ENCODE peak calls at places on chromosomes 3 and 15, in ten cellular contexts. One of them, this sample, is unnamed.

GRCh38 chr3:47394140-47394855 is 13.5 kb downstream of the PTPN23 start:
- DNase-seq in GM12878: no peak
- DNase-seq in transverse colon: no peak
- DNase-seq in tibial nerve: no peak
- DNase-seq in upper lobe of left lung: no peak
- DNase-seq in sigmoid colon: no peak
- DNase-seq in stomach: no peak
- DNase-seq in K562: no peak
- DNase-seq in H1: no peak
- DNase-seq in esophagus muscularis mucosa: no peak
- DNase-seq in this sample: no peak

GRCh38 chr3:42668403-42668740 is 14.9 kb downstream of the ZBTB47 start:
- DNase-seq in GM12878: no peak
- DNase-seq in esophagus muscularis mucosa: no peak
- DNase-seq in stomach: peak; percentile 8
- DNase-seq in sigmoid colon: peak; percentile 49
- DNase-seq in tibial nerve: no peak
- DNase-seq in H1: no peak
- DNase-seq in transverse colon: no peak
- DNase-seq in upper lobe of left lung: no peak
- DNase-seq in K562: no peak
- DNase-seq in this sample: no peak

GRCh38 chr3:111765136-111765535 is 93.9 kb upstream of the PHLDB2 start:
- DNase-seq in transverse colon: no peak
- DNase-seq in sigmoid colon: no peak
- DNase-seq in tibial nerve: no peak
- DNase-seq in GM12878: no peak
- DNase-seq in esophagus muscularis mucosa: no peak
- DNase-seq in stomach: no peak
- DNase-seq in upper lobe of left lung: no peak
- DNase-seq in K562: no peak
- DNase-seq in H1: no peak
- DNase-seq in this sample: no peak

GRCh38 chr15:93829115-93829849 is 402.1 kb upstream of the MCTP2 start:
- DNase-seq in GM12878: no peak
- DNase-seq in tibial nerve: no peak
- DNase-seq in upper lobe of left lung: no peak
- DNase-seq in H1: no peak
- DNase-seq in sigmoid colon: no peak
- DNase-seq in stomach: no peak
- DNase-seq in esophagus muscularis mucosa: no peak
- DNase-seq in K562: no peak
- DNase-seq in transverse colon: no peak
- DNase-seq in this sample: no peak

GRCh38 chr15:33608714-33609113 is 297.9 kb downstream of the RYR3 start:
- DNase-seq in GM12878: no peak
- DNase-seq in H1: no peak
- DNase-seq in K562: no peak
- DNase-seq in tibial nerve: no peak
- DNase-seq in transverse colon: no peak
- DNase-seq in upper lobe of left lung: no peak
- DNase-seq in esophagus muscularis mucosa: no peak
- DNase-seq in stomach: no peak
- DNase-seq in sigmoid colon: no peak
- DNase-seq in this sample: no peak

GRCh38 chr15:38930851-38931572 is 366.4 kb upstream of the RASGRP1 start:
- DNase-seq in upper lobe of left lung: no peak
- DNase-seq in stomach: no peak
- DNase-seq in sigmoid colon: no peak
- DNase-seq in tibial nerve: no peak
- DNase-seq in H1: no peak
- DNase-seq in GM12878: no peak
- DNase-seq in esophagus muscularis mucosa: no peak
- DNase-seq in K562: no peak
- DNase-seq in transverse colon: no peak
- DNase-seq in this sample: no peak

GRCh38 chr3:116930786-116931185 is 221.2 kb downstream of the TUSC7 start:
- DNase-seq in sigmoid colon: no peak
- DNase-seq in tibial nerve: no peak
- DNase-seq in GM12878: no peak
- DNase-seq in H1: no peak
- DNase-seq in K562: no peak
- DNase-seq in transverse colon: no peak
- DNase-seq in esophagus muscularis mucosa: no peak
- DNase-seq in upper lobe of left lung: no peak
- DNase-seq in stomach: no peak
- DNase-seq in this sample: no peak

GRCh38 chr3:31532587-31533168 is at the start of gene STT3B:
- DNase-seq in sigmoid colon: peak; percentile 90
- DNase-seq in H1: no peak
- DNase-seq in stomach: peak; percentile 84
- DNase-seq in upper lobe of left lung: peak; percentile 82
- DNase-seq in K562: peak; percentile 82
- DNase-seq in transverse colon: peak; percentile 86
- DNase-seq in esophagus muscularis mucosa: peak; percentile 94
- DNase-seq in tibial nerve: peak; percentile 56
- DNase-seq in GM12878: peak; percentile 49
- DNase-seq in this sample: no peak

GRCh38 chr3:187484547-187485325 is 116.6 kb downstream of the RTP4 start:
- DNase-seq in upper lobe of left lung: no peak
- DNase-seq in sigmoid colon: no peak
- DNase-seq in K562: no peak
- DNase-seq in H1: no peak
- DNase-seq in tibial nerve: no peak
- DNase-seq in esophagus muscularis mucosa: no peak
- DNase-seq in stomach: no peak
- DNase-seq in transverse colon: no peak
- DNase-seq in GM12878: no peak
- DNase-seq in this sample: no peak

GRCh38 chr3:18071833-18072232 is 329.4 kb upstream of the TBC1D5 start:
- DNase-seq in GM12878: no peak
- DNase-seq in sigmoid colon: no peak
- DNase-seq in H1: no peak
- DNase-seq in K562: no peak
- DNase-seq in upper lobe of left lung: no peak
- DNase-seq in tibial nerve: no peak
- DNase-seq in stomach: no peak
- DNase-seq in esophagus muscularis mucosa: no peak
- DNase-seq in transverse colon: no peak
- DNase-seq in this sample: no peak

GRCh38 chr3:111924283-111924682 is 54.5 kb upstream of the ABHD10 start:
- DNase-seq in GM12878: no peak
- DNase-seq in stomach: peak; percentile 86
- DNase-seq in sigmoid colon: peak; percentile 93
- DNase-seq in tibial nerve: peak; percentile 26
- DNase-seq in upper lobe of left lung: peak; percentile 22
- DNase-seq in K562: no peak
- DNase-seq in H1: no peak
- DNase-seq in transverse colon: peak; percentile 39
- DNase-seq in esophagus muscularis mucosa: no peak
- DNase-seq in this sample: no peak

GRCh38 chr3:158420654-158421396 is 150.2 kb upstream of the MLF1 start:
- DNase-seq in H1: no peak
- DNase-seq in tibial nerve: no peak
- DNase-seq in upper lobe of left lung: no peak
- DNase-seq in stomach: no peak
- DNase-seq in esophagus muscularis mucosa: no peak
- DNase-seq in K562: no peak
- DNase-seq in sigmoid colon: no peak
- DNase-seq in transverse colon: no peak
- DNase-seq in GM12878: peak; percentile 71
- DNase-seq in this sample: no peak

GRCh38 chr3:27720899-27721716 is 1.0 kb downstream of the EOMES start:
- DNase-seq in esophagus muscularis mucosa: no peak
- DNase-seq in GM12878: no peak
- DNase-seq in K562: no peak
- DNase-seq in transverse colon: no peak
- DNase-seq in tibial nerve: no peak
- DNase-seq in upper lobe of left lung: no peak
- DNase-seq in sigmoid colon: no peak
- DNase-seq in stomach: no peak
- DNase-seq in H1: peak; percentile 79
- DNase-seq in this sample: no peak

GRCh38 chr3:47781326-47781684 is 388 bp downstream of the SMARCC1 start:
- DNase-seq in K562: peak; percentile 93
- DNase-seq in GM12878: no peak
- DNase-seq in tibial nerve: peak; percentile 34
- DNase-seq in upper lobe of left lung: peak; percentile 66
- DNase-seq in esophagus muscularis mucosa: no peak
- DNase-seq in transverse colon: peak; percentile 70
- DNase-seq in H1: peak; percentile 73
- DNase-seq in stomach: peak; percentile 63
- DNase-seq in sigmoid colon: peak; percentile 77
- DNase-seq in this sample: peak; percentile 66

GRCh38 chr15:74514039-74514438 is 27.0 kb upstream of the ARID3B start:
- DNase-seq in stomach: no peak
- DNase-seq in upper lobe of left lung: no peak
- DNase-seq in tibial nerve: no peak
- DNase-seq in K562: no peak
- DNase-seq in GM12878: no peak
- DNase-seq in sigmoid colon: no peak
- DNase-seq in transverse colon: no peak
- DNase-seq in esophagus muscularis mucosa: no peak
- DNase-seq in H1: no peak
- DNase-seq in this sample: no peak

GRCh38 chr3:72011495-72011894 is 226.5 kb upstream of the PROK2 start:
- DNase-seq in upper lobe of left lung: no peak
- DNase-seq in transverse colon: no peak
- DNase-seq in GM12878: no peak
- DNase-seq in tibial nerve: no peak
- DNase-seq in esophagus muscularis mucosa: no peak
- DNase-seq in H1: no peak
- DNase-seq in sigmoid colon: no peak
- DNase-seq in K562: no peak
- DNase-seq in stomach: no peak
- DNase-seq in this sample: no peak

GRCh38 chr3:124761250-124761796 is 31.1 kb downstream of the UMPS start:
- DNase-seq in GM12878: peak; percentile 49
- DNase-seq in stomach: peak; percentile 90
- DNase-seq in K562: peak; percentile 65
- DNase-seq in sigmoid colon: peak; percentile 96
- DNase-seq in tibial nerve: peak; percentile 90
- DNase-seq in transverse colon: peak; percentile 89
- DNase-seq in H1: peak; percentile 91
- DNase-seq in upper lobe of left lung: peak; percentile 82
- DNase-seq in esophagus muscularis mucosa: peak; percentile 98
- DNase-seq in this sample: peak; percentile 83

GRCh38 chr3:35782355-35782754 is 143.0 kb downstream of the ARPP21 start:
- DNase-seq in stomach: no peak
- DNase-seq in tibial nerve: no peak
- DNase-seq in upper lobe of left lung: no peak
- DNase-seq in H1: no peak
- DNase-seq in esophagus muscularis mucosa: no peak
- DNase-seq in sigmoid colon: no peak
- DNase-seq in GM12878: no peak
- DNase-seq in transverse colon: no peak
- DNase-seq in K562: no peak
- DNase-seq in this sample: no peak
- H3K27me3 ChIP-seq in stomach: no peaks in the 10 kb centered on the region
- H3K27me3 ChIP-seq in tibial nerve: no peaks in the 10 kb centered on the region
- H3K27me3 ChIP-seq in upper lobe of left lung: no peaks in the 10 kb centered on the region
- H3K27me3 ChIP-seq in H1: no peaks in the 10 kb centered on the region
- H3K27me3 ChIP-seq in esophagus muscularis mucosa: no peaks in the 10 kb centered on the region
- H3K27me3 ChIP-seq in sigmoid colon: no peaks in the 10 kb centered on the region
- H3K27me3 ChIP-seq in GM12878: no peaks in the 10 kb centered on the region
- H3K27me3 ChIP-seq in transverse colon: no peaks in the 10 kb centered on the region
- H3K27me3 ChIP-seq in K562: no peaks in the 10 kb centered on the region
- H3K27me3 ChIP-seq in this sample: no peaks in the 10 kb centered on the region

GRCh38 chr15:67784057-67784781 is 41.1 kb upstream of the SKOR1 start:
- DNase-seq in tibial nerve: no peak
- DNase-seq in esophagus muscularis mucosa: peak; percentile 55
- DNase-seq in sigmoid colon: no peak
- DNase-seq in stomach: no peak
- DNase-seq in K562: no peak
- DNase-seq in transverse colon: peak; percentile 58
- DNase-seq in GM12878: peak; percentile 82
- DNase-seq in H1: no peak
- DNase-seq in upper lobe of left lung: no peak
- DNase-seq in this sample: no peak
- TF ChIP-seq EP300 in tibial nerve: no peak
- TF ChIP-seq EP300 in esophagus muscularis mucosa: no peak
- TF ChIP-seq EP300 in sigmoid colon: no peak
- TF ChIP-seq EP300 in stomach: no peak
- TF ChIP-seq EP300 in K562: no peak
- TF ChIP-seq EP300 in transverse colon: no peak
- TF ChIP-seq EP300 in GM12878: peak; percentile 88
- TF ChIP-seq EP300 in H1: no peak
- TF ChIP-seq EP300 in upper lobe of left lung: no peak
- TF ChIP-seq EP300 in this sample: no peak

DNA sequence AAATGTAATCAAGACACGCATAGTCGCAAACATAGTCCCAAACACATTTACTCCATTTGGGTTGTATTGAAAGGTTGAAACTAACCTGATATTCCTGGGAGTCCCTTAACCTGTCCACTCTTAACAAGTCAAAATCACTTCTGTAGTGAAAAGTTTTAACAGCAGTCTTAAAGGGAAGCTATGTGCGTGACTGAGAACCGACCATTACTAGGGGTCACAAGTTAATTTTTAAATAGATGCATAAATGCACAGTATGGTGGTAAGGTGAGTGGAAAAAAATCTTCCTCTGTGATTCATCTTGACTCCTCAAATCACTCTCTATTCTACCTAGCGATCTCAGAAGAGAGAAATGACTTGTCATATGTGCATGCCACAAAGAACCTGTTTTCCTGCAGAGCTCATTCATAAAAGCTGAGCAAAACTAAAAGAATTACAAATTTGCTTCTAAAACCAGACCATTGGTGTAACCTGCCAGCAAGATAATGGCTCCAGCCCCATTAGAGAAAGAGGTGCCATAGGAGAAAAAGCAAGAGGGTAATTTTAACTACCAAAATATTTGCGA is 4.8 kb downstream of the GPR15 start:
- DNase-seq in upper lobe of left lung: no peak
- DNase-seq in tibial nerve: no peak
- DNase-seq in stomach: no peak
- DNase-seq in H1: no peak
- DNase-seq in esophagus muscularis mucosa: no peak
- DNase-seq in K562: no peak
- DNase-seq in GM12878: peak; percentile 98
- DNase-seq in sigmoid colon: no peak
- DNase-seq in transverse colon: no peak
- DNase-seq in this sample: no peak
- TF ChIP-seq POLR2A in upper lobe of left lung: no peak
- TF ChIP-seq POLR2A in tibial nerve: no peak
- TF ChIP-seq POLR2A in stomach: no peak
- TF ChIP-seq POLR2A in H1: no peak
- TF ChIP-seq POLR2A in esophagus muscularis mucosa: no peak
- TF ChIP-seq POLR2A in K562: no peak
- TF ChIP-seq POLR2A in GM12878: peak; percentile 81
- TF ChIP-seq POLR2A in sigmoid colon: no peak
- TF ChIP-seq POLR2A in transverse colon: no peak
- TF ChIP-seq POLR2A in this sample: no peak

DNA sequence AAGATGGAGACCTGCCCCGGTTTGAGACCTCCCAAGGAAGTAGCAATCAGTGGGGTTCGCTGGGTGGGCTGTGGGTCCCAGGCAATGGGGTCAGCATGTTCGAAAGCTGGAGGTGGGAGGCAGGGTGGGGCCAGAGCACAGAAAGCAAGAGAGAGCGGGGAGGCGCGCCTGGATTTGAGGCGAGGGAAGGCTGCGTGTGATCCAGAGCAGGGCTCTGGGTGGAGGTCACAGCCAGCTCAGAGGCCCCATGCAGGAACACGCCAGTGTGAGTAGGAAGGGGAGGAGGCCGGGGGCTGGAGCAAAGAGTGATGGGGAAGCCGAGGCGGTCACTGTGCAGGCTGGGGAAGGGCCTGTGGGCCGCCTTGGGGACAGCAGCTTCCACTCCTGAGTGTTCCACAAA is 8.8 kb downstream of the DNAJB8 start:
- DNase-seq in H1: no peak
- DNase-seq in K562: no peak
- DNase-seq in tibial nerve: no peak
- DNase-seq in sigmoid colon: no peak
- DNase-seq in esophagus muscularis mucosa: no peak
- DNase-seq in upper lobe of left lung: no peak
- DNase-seq in GM12878: no peak
- DNase-seq in transverse colon: no peak
- DNase-seq in stomach: no peak
- DNase-seq in this sample: no peak
- H3K27me3 ChIP-seq in H1: no peaks in the 10 kb centered on the region
- H3K27me3 ChIP-seq in K562: no peaks in the 10 kb centered on the region
- H3K27me3 ChIP-seq in tibial nerve: no peaks in the 10 kb centered on the region
- H3K27me3 ChIP-seq in sigmoid colon: no peaks in the 10 kb centered on the region
- H3K27me3 ChIP-seq in esophagus muscularis mucosa: peaks cover 45% of the 10 kb centered on the region
- H3K27me3 ChIP-seq in upper lobe of left lung: no peaks in the 10 kb centered on the region
- H3K27me3 ChIP-seq in GM12878: peaks cover 3% of the 10 kb centered on the region
- H3K27me3 ChIP-seq in transverse colon: peaks cover 21% of the 10 kb centered on the region
- H3K27me3 ChIP-seq in stomach: peaks cover 49% of the 10 kb centered on the region
- H3K27me3 ChIP-seq in this sample: no peaks in the 10 kb centered on the region